ENCODE peak calls at places on chromosomes 3 and 15, in seven cellular contexts. X is colonic mucosa; R is HepG2; G is CD8-positive, alpha-beta memory T cell; F is sigmoid colon; U is stomach; L is adrenal gland. D is an unnamed sample.

GRCh38 chr3:171824824-171825221 is 14.5 kb upstream of the PLD1 start:
- DNase-seq in X (no peak), R (no peak), G (no peak), F (no peak), U (no peak), L (no peak), D (no peak)

GRCh38 chr15:92821491-92822116 is 78.5 kb upstream of the CHD2 start:
- DNase-seq in X (no peak), R (no peak), G (no peak), F (no peak), U (no peak), L (no peak), D (no peak)

GRCh38 chr3:114880078-114880477 is 267.0 kb downstream of the ZBTB20 start:
- DNase-seq in X (no peak), R (no peak), G (no peak), F (peak; percentile 60), U (peak; percentile 29), L (no peak), D (no peak)

GRCh38 chr3:134610455-134611385 is 40.1 kb downstream of the KY start:
- DNase-seq in X (peak; percentile 13), R (no peak), G (no peak), F (no peak), U (no peak), L (peak; percentile 55), D (no peak)

GRCh38 chr3:11195721-11196332 is 41.5 kb downstream of the HRH1 start:
- DNase-seq in X (no peak), R (no peak), G (no peak), F (no peak), U (no peak), L (no peak), D (no peak)

GRCh38 chr15:65204236-65204930 is 6.9 kb downstream of the CILP start:
- DNase-seq in X (no peak), R (no peak), G (no peak), F (peak; percentile 40), U (no peak), L (no peak), D (no peak)

GRCh38 chr3:134486577-134487041 is 752 bp downstream of the CEP63 start:
- DNase-seq in X (no peak), R (no peak), G (no peak), F (no peak), U (no peak), L (no peak), D (no peak)

GRCh38 chr15:71559098-71559497 is 251.3 kb upstream of the NR2E3 start:
- DNase-seq in X (no peak), R (no peak), G (no peak), F (no peak), U (no peak), L (no peak), D (no peak)

GRCh38 chr15:52217186-52217585 is 26.0 kb upstream of the GNB5 start:
- DNase-seq in X (peak; percentile 24), R (no peak), G (no peak), F (no peak), U (peak; percentile 65), L (no peak), D (peak; percentile 53)

GRCh38 chr3:12187448-12188327 is 29.0 kb upstream of the TIMP4 start:
- DNase-seq in X (no peak), R (no peak), G (no peak), F (no peak), U (no peak), L (no peak), D (no peak)

GRCh38 chr3:109338322-109338721 is 976 bp upstream of the DPPA4 start:
- DNase-seq in X (no peak), R (no peak), G (no peak), F (no peak), U (no peak), L (no peak), D (no peak)

GRCh38 chr3:109339714-109340648 is 2.6 kb upstream of the DPPA4 start:
- DNase-seq in X (no peak), R (no peak), G (no peak), F (no peak), U (no peak), L (no peak), D (no peak)

GRCh38 chr3:109337393-109337792 is at the start of gene DPPA4:
- DNase-seq in X (no peak), R (no peak), G (no peak), F (no peak), U (no peak), L (no peak), D (no peak)

GRCh38 chr3:109336272-109336957 is 931 bp downstream of the DPPA4 start:
- DNase-seq in X (no peak), R (no peak), G (no peak), F (no peak), U (no peak), L (no peak), D (no peak)

DNA sequence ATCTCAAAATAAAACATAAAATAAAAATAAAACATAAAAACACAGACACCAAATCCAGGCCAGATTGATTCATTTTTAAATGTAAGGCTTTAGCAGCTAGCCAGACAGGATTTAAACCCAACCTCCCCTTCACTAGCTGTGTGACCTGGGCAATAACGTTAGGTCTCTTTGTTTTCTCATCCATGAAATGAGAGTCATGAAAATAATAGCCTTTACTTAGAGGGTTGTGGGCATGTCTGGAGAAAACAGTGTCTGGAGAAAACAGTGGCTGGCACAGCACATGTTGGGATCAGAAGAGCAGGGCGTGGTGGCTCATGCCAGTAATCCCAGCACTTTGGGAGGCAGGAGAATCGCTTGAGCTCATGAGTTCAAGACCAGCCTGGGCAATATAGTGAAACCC is 1.8 kb upstream of the DPPA4 start:
- DNase-seq in X (no peak), R (no peak), G (no peak), F (no peak), U (no peak), L (no peak), D (no peak)
- H3K4me3 ChIP-seq in X (no peak overlapping the region), R (no peak overlapping the region), G (no peak overlapping the region), F (no peak overlapping the region), U (no peak overlapping the region), L (no peak overlapping the region), D (no peak overlapping the region)

DNA sequence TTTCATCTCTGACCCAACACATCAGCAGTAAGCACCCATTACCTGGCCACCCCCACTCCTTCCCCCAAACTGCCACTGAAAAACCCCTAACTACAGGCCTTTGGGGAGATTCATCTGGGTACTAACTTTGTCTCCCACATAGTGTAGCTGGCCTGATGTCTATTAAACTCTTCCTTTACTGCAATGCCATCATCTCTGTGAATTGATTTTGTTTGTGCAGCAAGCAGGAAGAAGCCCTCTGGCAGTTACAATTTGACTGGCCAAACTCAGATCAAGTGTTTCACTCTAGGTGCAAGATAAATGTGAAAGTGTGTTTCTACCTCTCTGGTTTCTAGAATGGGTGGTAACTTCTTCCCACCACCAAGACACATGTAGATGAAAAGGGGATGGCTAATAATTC is 26.7 kb upstream of the OR5K4 start:
- DNase-seq in X (no peak), R (no peak), G (no peak), F (no peak), U (no peak), L (no peak), D (no peak)
- H3K4me1 ChIP-seq in X (no peaks in the 10 kb centered on the region), R (peaks cover 24% of the 10 kb centered on the region), G (no peaks in the 10 kb centered on the region), F (no peaks in the 10 kb centered on the region), U (no peaks in the 10 kb centered on the region), L (no peaks in the 10 kb centered on the region), D (no peaks in the 10 kb centered on the region)

GRCh38 chr3:119428538-119428937 is 34.9 kb downstream of the TMEM39A start:
- DNase-seq in X (no peak), R (peak; percentile 20), G (no peak), F (no peak), U (no peak), L (no peak), D (no peak)
- H3K9me3 ChIP-seq in X (no peaks in the 10 kb centered on the region), R (peaks cover 43% of the 10 kb centered on the region), G (peaks cover 24% of the 10 kb centered on the region), F (peaks cover 27% of the 10 kb centered on the region), U (peaks cover 34% of the 10 kb centered on the region), L (peaks cover 31% of the 10 kb centered on the region), D (peaks cover 24% of the 10 kb centered on the region)

GRCh38 chr3:87000940-87001339 is 10.0 kb upstream of the VGLL3 start:
- DNase-seq in X (no peak), R (no peak), G (no peak), F (no peak), U (no peak), L (no peak), D (no peak)
- H3K4me3 ChIP-seq in X (no peak overlapping the region), R (no peak overlapping the region), G (no peak overlapping the region), F (no peak overlapping the region), U (no peak overlapping the region), L (no peak overlapping the region), D (no peak overlapping the region)

DNA sequence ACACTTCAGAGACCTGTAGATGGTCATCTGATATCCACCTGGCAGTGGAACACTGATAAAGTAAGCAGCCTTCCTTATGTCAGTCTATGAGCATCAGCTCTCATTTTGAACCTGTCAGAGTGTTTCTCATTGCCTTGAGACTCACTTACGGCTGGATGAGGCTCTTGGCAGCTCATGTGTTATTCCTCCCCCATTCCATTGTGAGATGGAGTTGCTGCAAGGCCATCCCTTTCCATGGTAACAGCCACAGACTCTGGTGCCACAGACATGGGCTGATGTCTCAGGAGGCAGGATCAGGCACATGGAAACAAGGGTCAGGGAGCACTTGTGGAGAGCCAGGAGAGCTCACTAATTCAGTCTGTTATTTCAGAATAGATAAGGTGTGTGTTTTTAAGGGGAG is 11.9 kb downstream of the KCNAB1 start:
- DNase-seq in X (no peak), R (no peak), G (no peak), F (no peak), U (no peak), L (no peak), D (no peak)
- H3K4me1 ChIP-seq in X (no peaks in the 10 kb centered on the region), R (no peaks in the 10 kb centered on the region), G (no peaks in the 10 kb centered on the region), F (no peaks in the 10 kb centered on the region), U (no peaks in the 10 kb centered on the region), L (no peaks in the 10 kb centered on the region), D (no peaks in the 10 kb centered on the region)

DNA sequence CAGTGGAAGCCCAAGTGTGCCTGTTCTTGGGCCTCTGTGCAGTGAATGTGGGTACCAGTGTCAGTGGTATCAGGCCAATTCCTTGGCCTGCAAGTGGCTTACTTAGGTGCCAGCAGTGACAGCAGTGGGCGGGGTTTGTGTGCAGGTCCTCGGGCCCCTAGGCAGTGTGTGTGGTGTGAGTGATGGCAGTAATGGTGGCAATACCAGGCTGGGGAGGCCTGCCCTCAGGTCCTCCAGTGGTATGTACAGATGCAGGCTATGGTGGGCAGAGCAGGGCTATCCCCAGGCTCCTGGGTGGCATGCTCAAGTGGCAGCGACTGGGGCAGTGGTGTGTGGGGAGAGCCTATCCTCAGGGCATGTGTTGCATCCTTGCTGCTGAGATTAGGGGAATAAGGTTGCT is 379.7 kb downstream of the SQOR start:
- DNase-seq in X (no peak), R (no peak), G (no peak), F (no peak), U (no peak), L (no peak), D (no peak)
- H3K9me3 ChIP-seq in X (no peaks in the 10 kb centered on the region), R (peaks cover 83% of the 10 kb centered on the region), G (no peaks in the 10 kb centered on the region), F (peaks cover 3% of the 10 kb centered on the region), U (peaks cover 14% of the 10 kb centered on the region), L (no peaks in the 10 kb centered on the region), D (peaks cover 6% of the 10 kb centered on the region)

D was measured in Caco-2.